ENCODE peak calls at places on chromosome 9, in nine cellular contexts. N is PC-3, Z is mammary epithelial cell, G is neural progenitor cell, W is psoas muscle, E is GM06990, F is suprapubic skin, P is heart left ventricle, H is A673. O is an unnamed sample. For H3K36me3, the result is how much of the 10 kb centered on the place peaks cover.

GRCh38 chr9:129322022-129322621 is 144.1 kb upstream of the IER5L start:
- DNase-seq in N (no peak), Z (no peak), G (no peak), W (no peak), E (no peak), F (peak), P (peak), H (no peak), O (no peak)

GRCh38 chr9:134787601-134788531 is 92.7 kb upstream of the FCN2 start:
- DNase-seq in N (no peak), Z (no peak), G (no peak), W (no peak), E (no peak), F (no peak), P (no peak), H (no peak), O (no peak)

GRCh38 chr9:126327016-126327749 is 554 bp downstream of the MVB12B start:
- DNase-seq in N (no peak), Z (no peak), G (peak), W (peak), E (no peak), F (no peak), P (no peak), H (peak), O (no peak)

GRCh38 chr9:78297672-78297961 is 692 bp downstream of the PSAT1 start:
- DNase-seq in N (no peak), Z (no peak), G (no peak), W (no peak), E (no peak), F (no peak), P (no peak), H (no peak), O (no peak)

GRCh38 chr9:78292026-78292425 is 4.9 kb upstream of the PSAT1 start:
- DNase-seq in N (no peak), Z (no peak), G (no peak), W (no peak), E (no peak), F (no peak), P (no peak), H (no peak), O (no peak)

GRCh38 chr9:110076894-110077725 is 130.8 kb downstream of the C9orf152 start:
- DNase-seq in N (peak), Z (peak), G (no peak), W (no peak), E (no peak), F (no peak), P (no peak), H (no peak), O (no peak)

GRCh38 chr9:26296910-26297309 is 595.7 kb downstream of the CAAP1 start:
- DNase-seq in N (peak), Z (peak), G (no peak), W (no peak), E (no peak), F (no peak), P (no peak), H (no peak), O (no peak)

GRCh38 chr9:4689013-4689412 is 9.6 kb downstream of the CDC37L1 start:
- DNase-seq in N (no peak), Z (no peak), G (no peak), W (no peak), E (no peak), F (no peak), P (no peak), H (peak), O (no peak)

GRCh38 chr9:129170229-129170628 is 7.8 kb downstream of the IER5L start:
- DNase-seq in N (peak), Z (peak), G (no peak), W (no peak), E (no peak), F (no peak), P (no peak), H (no peak), O (no peak)

GRCh38 chr9:121463026-121463827 is 36.4 kb downstream of the GGTA1 start:
- DNase-seq in N (peak), Z (no peak), G (peak), W (peak), E (no peak), F (no peak), P (peak), H (peak), O (peak)

GRCh38 chr9:76827286-76828080 is 63.2 kb downstream of the PCA3 start:
- DNase-seq in N (peak), Z (no peak), G (peak), W (no peak), E (no peak), F (no peak), P (no peak), H (no peak), O (no peak)

GRCh38 chr9:134765785-134766184 is 114.8 kb upstream of the FCN2 start:
- DNase-seq in N (no peak), Z (no peak), G (no peak), W (no peak), E (no peak), F (no peak), P (no peak), H (no peak), O (no peak)

GRCh38 chr9:137748311-137748710 is 129.3 kb upstream of the CACNA1B start:
- DNase-seq in N (no peak), Z (no peak), G (no peak), W (no peak), E (no peak), F (no peak), P (no peak), H (no peak), O (no peak)
- H3K36me3 ChIP-seq in N (under half), Z (under half), G (under half), W (under half), E (under half), F (half or more), P (under half), H (under half), O (under half)

DNA sequence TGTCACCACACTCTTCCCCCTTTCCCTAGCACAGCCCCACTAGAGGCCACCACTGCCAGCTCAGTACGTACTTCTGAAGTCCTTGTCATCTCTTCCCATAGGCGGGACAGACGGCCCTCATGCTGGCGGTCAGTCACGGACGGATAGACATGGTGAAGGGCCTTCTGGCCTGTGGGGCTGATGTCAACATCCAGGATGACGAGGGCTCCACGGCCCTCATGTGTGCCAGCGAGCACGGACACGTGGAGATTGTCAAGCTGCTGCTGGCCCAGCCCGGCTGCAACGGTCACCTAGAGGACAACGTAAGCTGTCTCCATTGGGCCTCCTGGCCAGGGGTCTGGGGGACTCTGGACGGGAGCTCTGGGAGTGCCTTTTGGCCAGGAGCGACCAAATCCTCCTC is 99.4 kb upstream of the DMRT1 start:
- DNase-seq in N (no peak), Z (no peak), G (no peak), W (no peak), E (no peak), F (no peak), P (no peak), H (no peak), O (no peak)
- H3K36me3 ChIP-seq in N (under half), Z (half or more), G (under half), W (under half), E (under half), F (half or more), P (under half), H (under half), O (under half)

GRCh38 chr9:91008568-91008967 is 206.9 kb downstream of the SYK start:
- DNase-seq in N (no peak), Z (no peak), G (no peak), W (no peak), E (no peak), F (no peak), P (no peak), H (no peak), O (no peak)

GRCh38 chr9:91001146-91001611 is 199.6 kb downstream of the SYK start:
- DNase-seq in N (peak), Z (peak), G (no peak), W (no peak), E (no peak), F (no peak), P (no peak), H (peak), O (no peak)

GRCh38 chr9:91004992-91005391 is 203.4 kb downstream of the SYK start:
- DNase-seq in N (no peak), Z (no peak), G (no peak), W (no peak), E (no peak), F (no peak), P (no peak), H (no peak), O (no peak)

GRCh38 chr9:91006046-91006445 is 204.4 kb downstream of the SYK start:
- DNase-seq in N (peak), Z (peak), G (no peak), W (no peak), E (no peak), F (no peak), P (no peak), H (no peak), O (no peak)

GRCh38 chr9:91004484-91004883 is 202.9 kb downstream of the SYK start:
- DNase-seq in N (no peak), Z (no peak), G (no peak), W (no peak), E (no peak), F (no peak), P (no peak), H (no peak), O (no peak)
- H3K36me3 ChIP-seq in N (under half), Z (under half), G (under half), W (under half), E (under half), F (under half), P (under half), H (under half), O (under half)

GRCh38 chr9:133404440-133405002 is 13.3 kb downstream of the REXO4 start:
- DNase-seq in N (no peak), Z (no peak), G (no peak), W (no peak), E (no peak), F (no peak), P (no peak), H (no peak), O (no peak)

GRCh38 chr9:133403766-133404439 is 13.9 kb downstream of the REXO4 start:
- DNase-seq in N (peak), Z (peak), G (peak), W (no peak), E (no peak), F (no peak), P (no peak), H (peak), O (peak)

GRCh38 chr9:133406480-133407307 is 11.1 kb downstream of the REXO4 start:
- DNase-seq in N (peak), Z (peak), G (peak), W (peak), E (peak), F (peak), P (peak), H (peak), O (peak)

GRCh38 chr9:133406039-133406438 is 11.8 kb downstream of the REXO4 start:
- DNase-seq in N (no peak), Z (no peak), G (no peak), W (peak), E (no peak), F (no peak), P (no peak), H (no peak), O (no peak)

GRCh38 chr9:133405508-133406009 is 12.3 kb downstream of the REXO4 start:
- DNase-seq in N (no peak), Z (no peak), G (no peak), W (peak), E (no peak), F (no peak), P (no peak), H (no peak), O (no peak)
- H3K36me3 ChIP-seq in N (under half), Z (under half), G (under half), W (under half), E (under half), F (half or more), P (under half), H (under half), O (under half)

GRCh38 chr9:977361-978116 is 1.1 kb downstream of the DMRT3 start:
- DNase-seq in N (no peak), Z (no peak), G (no peak), W (no peak), E (no peak), F (no peak), P (no peak), H (no peak), O (no peak)

GRCh38 chr9:979983-980382 is 3.5 kb downstream of the DMRT3 start:
- DNase-seq in N (no peak), Z (no peak), G (no peak), W (no peak), E (no peak), F (no peak), P (no peak), H (no peak), O (no peak)

GRCh38 chr9:976805-977360 is 428 bp downstream of the DMRT3 start:
- DNase-seq in N (peak), Z (peak), G (peak), W (no peak), E (peak), F (no peak), P (no peak), H (no peak), O (no peak)

GRCh38 chr9:976258-976804 is at the start of gene DMRT3:
- DNase-seq in N (no peak), Z (no peak), G (peak), W (no peak), E (no peak), F (no peak), P (no peak), H (no peak), O (no peak)

DNA sequence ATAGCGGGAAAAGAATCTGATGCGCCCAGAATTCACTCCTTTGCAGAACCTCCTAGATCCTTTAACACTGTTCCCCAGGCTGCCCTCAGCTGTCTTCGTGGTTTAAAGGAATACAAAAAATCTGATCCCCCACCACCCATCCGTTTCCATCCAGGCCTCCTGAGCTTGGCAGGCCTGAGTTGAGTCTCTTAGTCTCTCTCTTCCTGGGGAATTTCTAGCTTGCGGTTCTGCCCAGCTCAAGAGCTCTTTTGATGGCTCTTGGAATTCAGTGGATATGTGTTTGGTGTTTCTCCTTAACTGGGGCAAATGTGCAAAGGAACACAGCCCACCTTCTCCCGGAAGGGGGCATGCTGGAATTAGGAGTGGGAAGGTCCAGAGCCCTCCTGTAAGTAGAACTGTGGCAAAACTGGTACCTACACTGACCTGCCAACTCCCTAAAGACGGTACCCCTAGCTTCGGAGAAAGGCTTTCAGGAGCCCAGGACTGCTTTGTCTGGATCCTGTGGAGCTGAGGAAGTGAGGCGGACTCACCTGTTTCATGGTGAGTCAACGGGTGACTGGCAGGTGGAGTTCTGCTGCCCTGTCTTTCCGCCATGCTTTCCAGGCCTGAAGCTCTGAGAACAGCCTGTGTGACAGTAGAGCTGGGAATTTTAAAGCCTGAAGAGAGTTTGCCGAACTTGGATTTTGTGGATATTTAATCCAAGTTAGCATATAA is 1.8 kb downstream of the DMRT3 start:
- DNase-seq in N (no peak), Z (no peak), G (no peak), W (no peak), E (no peak), F (no peak), P (no peak), H (no peak), O (no peak)
- H3K36me3 ChIP-seq in N (under half), Z (under half), G (under half), W (under half), E (under half), F (under half), P (under half), H (under half), O (under half)

DNA sequence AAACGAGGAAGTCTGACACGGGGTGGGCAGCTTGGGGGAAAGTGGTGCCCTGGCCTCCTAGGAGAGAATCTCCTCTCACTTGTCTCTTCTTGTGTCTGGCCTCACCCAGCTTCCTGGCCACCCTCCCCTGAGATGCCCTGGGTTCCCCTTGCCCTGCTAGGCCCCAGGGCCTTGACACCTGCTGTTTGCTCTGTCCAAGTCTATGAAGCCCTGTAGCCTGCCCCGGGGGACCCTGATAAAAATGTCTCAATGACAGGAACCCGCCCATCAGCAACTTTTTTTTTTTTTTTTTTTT is 35.0 kb upstream of the SUSD3 start:
- DNase-seq in N (no peak), Z (no peak), G (no peak), W (no peak), E (no peak), F (no peak), P (no peak), H (no peak), O (no peak)
- H3K36me3 ChIP-seq in N (under half), Z (under half), G (under half), W (under half), E (under half), F (under half), P (under half), H (under half), O (under half)

DNA sequence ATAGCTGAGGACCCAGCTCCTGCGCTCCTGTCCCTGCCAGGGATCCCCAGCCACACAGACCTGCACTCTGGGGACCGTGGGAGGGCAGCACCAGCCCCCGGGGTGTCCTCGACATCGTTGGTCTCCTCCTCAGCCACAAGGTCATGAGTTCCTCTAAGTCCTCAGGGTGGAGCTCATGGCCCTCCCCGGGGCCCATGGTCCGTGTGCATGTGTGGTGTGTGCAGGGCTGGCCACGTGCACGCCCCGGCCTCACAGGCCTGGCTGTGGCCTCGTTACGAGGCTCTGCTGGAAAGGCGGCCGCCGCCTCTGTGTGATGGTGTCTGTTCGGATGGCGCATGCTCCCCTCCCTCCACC is 16.1 kb upstream of the AJM1 start:
- DNase-seq in N (no peak), Z (no peak), G (no peak), W (no peak), E (no peak), F (no peak), P (no peak), H (no peak), O (no peak)
- H3K36me3 ChIP-seq in N (under half), Z (under half), G (under half), W (under half), E (under half), F (half or more), P (under half), H (half or more), O (under half)

DNA sequence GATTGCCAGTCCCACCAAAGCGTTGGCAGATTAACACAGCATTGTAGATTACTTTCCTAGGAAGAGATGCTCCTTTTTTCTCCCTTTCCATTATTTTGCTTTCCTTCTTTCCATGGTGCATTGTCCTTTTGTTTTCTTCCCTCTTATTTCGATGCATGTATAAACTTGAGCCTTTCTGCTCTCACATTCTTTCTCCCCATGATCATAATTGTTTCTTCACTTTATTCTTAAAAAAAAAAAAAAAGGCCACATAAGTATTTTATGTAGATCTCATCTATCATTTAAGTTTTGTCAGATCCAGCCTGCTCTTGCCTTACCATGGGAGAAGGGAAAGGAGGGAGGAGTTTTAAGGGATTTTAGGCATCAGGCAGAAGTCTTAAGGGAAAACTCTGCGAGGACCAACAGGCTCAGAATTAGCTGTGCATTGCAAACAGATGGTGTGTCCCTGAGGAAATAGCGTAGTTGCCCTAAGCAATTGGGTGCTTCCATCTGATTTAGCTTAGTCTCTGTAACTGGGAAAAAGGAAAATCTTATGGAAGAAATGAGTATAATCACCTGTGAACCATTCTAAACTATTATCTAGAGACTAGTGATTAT is 11.1 kb downstream of the TGFBR1 start:
- DNase-seq in N (no peak), Z (peak), G (peak), W (no peak), E (no peak), F (no peak), P (no peak), H (no peak), O (no peak)
- H3K36me3 ChIP-seq in N (under half), Z (under half), G (under half), W (under half), E (under half), F (under half), P (under half), H (under half), O (under half)